ENCODE peak calls at places on chromosomes 11 and 22, in nine cellular contexts. One of them, this sample, is unnamed.

GRCh38 chr11:112724194-112724790 is 236.9 kb upstream of the NCAM1 start:
- DNase-seq in AG09309: no peak
- DNase-seq in Kasumi-1: no peak
- DNase-seq in kidney tubule cell: no peak
- DNase-seq in HTR-8/SVneo: no peak
- DNase-seq in T-helper 2 cell: no peak
- DNase-seq in H4: no peak
- DNase-seq in SK-N-SH: peak
- DNase-seq in stimulated activated CD4-positive, alpha-beta T cell treated with anti-CD3 and anti-CD28 coated beads, Interleukin-2, amount 100 ng/mL, for 48 hours: no peak
- DNase-seq in this sample: no peak

GRCh38 chr11:13033760-13034533 is 24.8 kb downstream of the RASSF10 start:
- DNase-seq in AG09309: no peak
- DNase-seq in Kasumi-1: no peak
- DNase-seq in kidney tubule cell: no peak
- DNase-seq in HTR-8/SVneo: no peak
- DNase-seq in T-helper 2 cell: no peak
- DNase-seq in H4: no peak
- DNase-seq in SK-N-SH: peak
- DNase-seq in stimulated activated CD4-positive, alpha-beta T cell treated with anti-CD3 and anti-CD28 coated beads, Interleukin-2, amount 100 ng/mL, for 48 hours: no peak
- DNase-seq in this sample: no peak

GRCh38 chr11:75105462-75105925 is 8.8 kb upstream of the OR2AT4 start:
- DNase-seq in AG09309: no peak
- DNase-seq in Kasumi-1: no peak
- DNase-seq in kidney tubule cell: no peak
- DNase-seq in HTR-8/SVneo: no peak
- DNase-seq in T-helper 2 cell: no peak
- DNase-seq in H4: no peak
- DNase-seq in SK-N-SH: no peak
- DNase-seq in stimulated activated CD4-positive, alpha-beta T cell treated with anti-CD3 and anti-CD28 coated beads, Interleukin-2, amount 100 ng/mL, for 48 hours: no peak
- DNase-seq in this sample: no peak

GRCh38 chr11:96341237-96342130 is 1.5 kb downstream of the MAML2 start:
- DNase-seq in AG09309: no peak
- DNase-seq in Kasumi-1: no peak
- DNase-seq in kidney tubule cell: peak
- DNase-seq in HTR-8/SVneo: peak
- DNase-seq in T-helper 2 cell: peak
- DNase-seq in H4: peak
- DNase-seq in SK-N-SH: peak
- DNase-seq in stimulated activated CD4-positive, alpha-beta T cell treated with anti-CD3 and anti-CD28 coated beads, Interleukin-2, amount 100 ng/mL, for 48 hours: no peak
- DNase-seq in this sample: no peak

GRCh38 chr11:101817536-101817935 is 97.3 kb upstream of the CEP126 start:
- DNase-seq in AG09309: no peak
- DNase-seq in Kasumi-1: no peak
- DNase-seq in kidney tubule cell: no peak
- DNase-seq in HTR-8/SVneo: no peak
- DNase-seq in T-helper 2 cell: no peak
- DNase-seq in H4: no peak
- DNase-seq in SK-N-SH: no peak
- DNase-seq in stimulated activated CD4-positive, alpha-beta T cell treated with anti-CD3 and anti-CD28 coated beads, Interleukin-2, amount 100 ng/mL, for 48 hours: no peak
- DNase-seq in this sample: no peak

GRCh38 chr11:73566977-73567755 is 30.7 kb downstream of the FAM168A start:
- DNase-seq in AG09309: no peak
- DNase-seq in Kasumi-1: no peak
- DNase-seq in kidney tubule cell: no peak
- DNase-seq in HTR-8/SVneo: no peak
- DNase-seq in T-helper 2 cell: no peak
- DNase-seq in H4: peak
- DNase-seq in SK-N-SH: no peak
- DNase-seq in stimulated activated CD4-positive, alpha-beta T cell treated with anti-CD3 and anti-CD28 coated beads, Interleukin-2, amount 100 ng/mL, for 48 hours: no peak
- DNase-seq in this sample: no peak

GRCh38 chr11:1401656-1402221 is 12.0 kb downstream of the BRSK2 start:
- DNase-seq in AG09309: no peak
- DNase-seq in Kasumi-1: peak
- DNase-seq in kidney tubule cell: peak
- DNase-seq in HTR-8/SVneo: no peak
- DNase-seq in T-helper 2 cell: peak
- DNase-seq in H4: peak
- DNase-seq in SK-N-SH: peak
- DNase-seq in stimulated activated CD4-positive, alpha-beta T cell treated with anti-CD3 and anti-CD28 coated beads, Interleukin-2, amount 100 ng/mL, for 48 hours: peak
- DNase-seq in this sample: peak

GRCh38 chr11:117996058-117996457 is 9.9 kb downstream of the IL10RA start:
- DNase-seq in AG09309: no peak
- DNase-seq in Kasumi-1: no peak
- DNase-seq in kidney tubule cell: no peak
- DNase-seq in HTR-8/SVneo: no peak
- DNase-seq in T-helper 2 cell: no peak
- DNase-seq in H4: no peak
- DNase-seq in SK-N-SH: no peak
- DNase-seq in stimulated activated CD4-positive, alpha-beta T cell treated with anti-CD3 and anti-CD28 coated beads, Interleukin-2, amount 100 ng/mL, for 48 hours: no peak
- DNase-seq in this sample: no peak

GRCh38 chr11:23151819-23152218 is 291.5 kb upstream of the CCDC179 start:
- DNase-seq in AG09309: no peak
- DNase-seq in Kasumi-1: no peak
- DNase-seq in kidney tubule cell: no peak
- DNase-seq in HTR-8/SVneo: no peak
- DNase-seq in T-helper 2 cell: no peak
- DNase-seq in H4: no peak
- DNase-seq in SK-N-SH: no peak
- DNase-seq in stimulated activated CD4-positive, alpha-beta T cell treated with anti-CD3 and anti-CD28 coated beads, Interleukin-2, amount 100 ng/mL, for 48 hours: no peak
- DNase-seq in this sample: no peak

GRCh38 chr11:115141715-115142114 is 362.5 kb downstream of the CADM1 start:
- DNase-seq in AG09309: no peak
- DNase-seq in Kasumi-1: no peak
- DNase-seq in kidney tubule cell: no peak
- DNase-seq in HTR-8/SVneo: no peak
- DNase-seq in T-helper 2 cell: no peak
- DNase-seq in H4: no peak
- DNase-seq in SK-N-SH: no peak
- DNase-seq in stimulated activated CD4-positive, alpha-beta T cell treated with anti-CD3 and anti-CD28 coated beads, Interleukin-2, amount 100 ng/mL, for 48 hours: no peak
- DNase-seq in this sample: no peak

GRCh38 chr11:803770-804598 is 1.0 kb downstream of the PIDD1 start:
- DNase-seq in AG09309: no peak
- DNase-seq in Kasumi-1: no peak
- DNase-seq in kidney tubule cell: no peak
- DNase-seq in HTR-8/SVneo: peak
- DNase-seq in T-helper 2 cell: no peak
- DNase-seq in H4: no peak
- DNase-seq in SK-N-SH: peak
- DNase-seq in stimulated activated CD4-positive, alpha-beta T cell treated with anti-CD3 and anti-CD28 coated beads, Interleukin-2, amount 100 ng/mL, for 48 hours: no peak
- DNase-seq in this sample: no peak

GRCh38 chr11:77086521-77087472 is 15.8 kb upstream of the OMP start:
- DNase-seq in AG09309: no peak
- DNase-seq in Kasumi-1: no peak
- DNase-seq in kidney tubule cell: no peak
- DNase-seq in HTR-8/SVneo: no peak
- DNase-seq in T-helper 2 cell: no peak
- DNase-seq in H4: no peak
- DNase-seq in SK-N-SH: no peak
- DNase-seq in stimulated activated CD4-positive, alpha-beta T cell treated with anti-CD3 and anti-CD28 coated beads, Interleukin-2, amount 100 ng/mL, for 48 hours: no peak
- DNase-seq in this sample: no peak

GRCh38 chr11:97943493-97943892 is 1077.3 kb upstream of the CNTN5 start:
- DNase-seq in AG09309: no peak
- DNase-seq in Kasumi-1: no peak
- DNase-seq in kidney tubule cell: no peak
- DNase-seq in HTR-8/SVneo: no peak
- DNase-seq in T-helper 2 cell: no peak
- DNase-seq in H4: no peak
- DNase-seq in SK-N-SH: no peak
- DNase-seq in stimulated activated CD4-positive, alpha-beta T cell treated with anti-CD3 and anti-CD28 coated beads, Interleukin-2, amount 100 ng/mL, for 48 hours: no peak
- DNase-seq in this sample: no peak

GRCh38 chr11:70933986-70934583 is 318.3 kb downstream of the SHANK2 start:
- DNase-seq in AG09309: no peak
- DNase-seq in Kasumi-1: no peak
- DNase-seq in kidney tubule cell: peak
- DNase-seq in HTR-8/SVneo: no peak
- DNase-seq in T-helper 2 cell: no peak
- DNase-seq in H4: no peak
- DNase-seq in SK-N-SH: no peak
- DNase-seq in stimulated activated CD4-positive, alpha-beta T cell treated with anti-CD3 and anti-CD28 coated beads, Interleukin-2, amount 100 ng/mL, for 48 hours: no peak
- DNase-seq in this sample: no peak

GRCh38 chr11:47272706-47273105 is 2.8 kb downstream of the MADD start:
- DNase-seq in AG09309: no peak
- DNase-seq in Kasumi-1: peak
- DNase-seq in kidney tubule cell: no peak
- DNase-seq in HTR-8/SVneo: no peak
- DNase-seq in T-helper 2 cell: no peak
- DNase-seq in H4: no peak
- DNase-seq in SK-N-SH: no peak
- DNase-seq in stimulated activated CD4-positive, alpha-beta T cell treated with anti-CD3 and anti-CD28 coated beads, Interleukin-2, amount 100 ng/mL, for 48 hours: no peak
- DNase-seq in this sample: no peak

GRCh38 chr11:112795142-112795815 is 165.9 kb upstream of the NCAM1 start:
- DNase-seq in AG09309: no peak
- DNase-seq in Kasumi-1: peak
- DNase-seq in kidney tubule cell: peak
- DNase-seq in HTR-8/SVneo: no peak
- DNase-seq in T-helper 2 cell: peak
- DNase-seq in H4: peak
- DNase-seq in SK-N-SH: peak
- DNase-seq in stimulated activated CD4-positive, alpha-beta T cell treated with anti-CD3 and anti-CD28 coated beads, Interleukin-2, amount 100 ng/mL, for 48 hours: peak
- DNase-seq in this sample: no peak

GRCh38 chr22:27381960-27382742 is 419.4 kb downstream of the MN1 start:
- DNase-seq in AG09309: no peak
- DNase-seq in Kasumi-1: no peak
- DNase-seq in kidney tubule cell: no peak
- DNase-seq in HTR-8/SVneo: no peak
- DNase-seq in T-helper 2 cell: no peak
- DNase-seq in H4: no peak
- DNase-seq in SK-N-SH: no peak
- DNase-seq in stimulated activated CD4-positive, alpha-beta T cell treated with anti-CD3 and anti-CD28 coated beads, Interleukin-2, amount 100 ng/mL, for 48 hours: no peak
- DNase-seq in this sample: no peak

GRCh38 chr11:119363874-119364590 is 17.5 kb downstream of the USP2 start:
- DNase-seq in AG09309: no peak
- DNase-seq in Kasumi-1: peak
- DNase-seq in kidney tubule cell: peak
- DNase-seq in HTR-8/SVneo: no peak
- DNase-seq in T-helper 2 cell: peak
- DNase-seq in H4: no peak
- DNase-seq in SK-N-SH: peak
- DNase-seq in stimulated activated CD4-positive, alpha-beta T cell treated with anti-CD3 and anti-CD28 coated beads, Interleukin-2, amount 100 ng/mL, for 48 hours: peak
- DNase-seq in this sample: no peak

GRCh38 chr11:45094958-45095690 is 51.3 kb upstream of the PRDM11 start:
- DNase-seq in AG09309: no peak
- DNase-seq in Kasumi-1: no peak
- DNase-seq in kidney tubule cell: no peak
- DNase-seq in HTR-8/SVneo: no peak
- DNase-seq in T-helper 2 cell: no peak
- DNase-seq in H4: no peak
- DNase-seq in SK-N-SH: no peak
- DNase-seq in stimulated activated CD4-positive, alpha-beta T cell treated with anti-CD3 and anti-CD28 coated beads, Interleukin-2, amount 100 ng/mL, for 48 hours: no peak
- DNase-seq in this sample: no peak

GRCh38 chr11:91997178-91997577 is 227.4 kb upstream of the FAT3 start:
- DNase-seq in AG09309: no peak
- DNase-seq in Kasumi-1: no peak
- DNase-seq in kidney tubule cell: no peak
- DNase-seq in HTR-8/SVneo: no peak
- DNase-seq in T-helper 2 cell: no peak
- DNase-seq in H4: no peak
- DNase-seq in SK-N-SH: no peak
- DNase-seq in stimulated activated CD4-positive, alpha-beta T cell treated with anti-CD3 and anti-CD28 coated beads, Interleukin-2, amount 100 ng/mL, for 48 hours: no peak
- DNase-seq in this sample: no peak

GRCh38 chr22:39055658-39056057 is 15.0 kb downstream of the APOBEC3F start:
- DNase-seq in AG09309: no peak
- DNase-seq in Kasumi-1: no peak
- DNase-seq in kidney tubule cell: no peak
- DNase-seq in HTR-8/SVneo: no peak
- DNase-seq in T-helper 2 cell: no peak
- DNase-seq in H4: no peak
- DNase-seq in SK-N-SH: no peak
- DNase-seq in stimulated activated CD4-positive, alpha-beta T cell treated with anti-CD3 and anti-CD28 coated beads, Interleukin-2, amount 100 ng/mL, for 48 hours: no peak
- DNase-seq in this sample: no peak

GRCh38 chr11:65422633-65423515 is at the start of gene NEAT1:
- DNase-seq in AG09309: peak
- DNase-seq in Kasumi-1: peak
- DNase-seq in kidney tubule cell: peak
- DNase-seq in HTR-8/SVneo: peak
- DNase-seq in T-helper 2 cell: peak
- DNase-seq in H4: peak
- DNase-seq in SK-N-SH: peak
- DNase-seq in stimulated activated CD4-positive, alpha-beta T cell treated with anti-CD3 and anti-CD28 coated beads, Interleukin-2, amount 100 ng/mL, for 48 hours: peak
- DNase-seq in this sample: no peak

GRCh38 chr11:73465019-73465675 is 88.9 kb downstream of the RELT start:
- DNase-seq in AG09309: no peak
- DNase-seq in Kasumi-1: no peak
- DNase-seq in kidney tubule cell: peak
- DNase-seq in HTR-8/SVneo: no peak
- DNase-seq in T-helper 2 cell: no peak
- DNase-seq in H4: no peak
- DNase-seq in SK-N-SH: peak
- DNase-seq in stimulated activated CD4-positive, alpha-beta T cell treated with anti-CD3 and anti-CD28 coated beads, Interleukin-2, amount 100 ng/mL, for 48 hours: no peak
- DNase-seq in this sample: no peak

GRCh38 chr11:1702506-1702905 is 5.5 kb downstream of the KRTAP5-6 start:
- DNase-seq in AG09309: no peak
- DNase-seq in Kasumi-1: no peak
- DNase-seq in kidney tubule cell: no peak
- DNase-seq in HTR-8/SVneo: no peak
- DNase-seq in T-helper 2 cell: no peak
- DNase-seq in H4: no peak
- DNase-seq in SK-N-SH: no peak
- DNase-seq in stimulated activated CD4-positive, alpha-beta T cell treated with anti-CD3 and anti-CD28 coated beads, Interleukin-2, amount 100 ng/mL, for 48 hours: no peak
- DNase-seq in this sample: no peak

GRCh38 chr11:45031912-45032519 is 81.3 kb upstream of the TP53I11 start:
- DNase-seq in AG09309: no peak
- DNase-seq in Kasumi-1: peak
- DNase-seq in kidney tubule cell: no peak
- DNase-seq in HTR-8/SVneo: no peak
- DNase-seq in T-helper 2 cell: no peak
- DNase-seq in H4: no peak
- DNase-seq in SK-N-SH: no peak
- DNase-seq in stimulated activated CD4-positive, alpha-beta T cell treated with anti-CD3 and anti-CD28 coated beads, Interleukin-2, amount 100 ng/mL, for 48 hours: no peak
- DNase-seq in this sample: no peak

GRCh38 chr11:69007978-69008381 is 5.1 kb downstream of the MRGPRF start:
- DNase-seq in AG09309: no peak
- DNase-seq in Kasumi-1: no peak
- DNase-seq in kidney tubule cell: peak
- DNase-seq in HTR-8/SVneo: no peak
- DNase-seq in T-helper 2 cell: no peak
- DNase-seq in H4: no peak
- DNase-seq in SK-N-SH: no peak
- DNase-seq in stimulated activated CD4-positive, alpha-beta T cell treated with anti-CD3 and anti-CD28 coated beads, Interleukin-2, amount 100 ng/mL, for 48 hours: no peak
- DNase-seq in this sample: no peak

GRCh38 chr11:37972691-37973090 is 1374.7 kb upstream of the RAG2 start:
- DNase-seq in AG09309: no peak
- DNase-seq in Kasumi-1: no peak
- DNase-seq in kidney tubule cell: peak
- DNase-seq in HTR-8/SVneo: no peak
- DNase-seq in T-helper 2 cell: no peak
- DNase-seq in H4: no peak
- DNase-seq in SK-N-SH: no peak
- DNase-seq in stimulated activated CD4-positive, alpha-beta T cell treated with anti-CD3 and anti-CD28 coated beads, Interleukin-2, amount 100 ng/mL, for 48 hours: no peak
- DNase-seq in this sample: no peak

GRCh38 chr11:92601048-92601447 is 368.4 kb upstream of the MTNR1B start:
- DNase-seq in AG09309: no peak
- DNase-seq in Kasumi-1: no peak
- DNase-seq in kidney tubule cell: peak
- DNase-seq in HTR-8/SVneo: no peak
- DNase-seq in T-helper 2 cell: peak
- DNase-seq in H4: no peak
- DNase-seq in SK-N-SH: no peak
- DNase-seq in stimulated activated CD4-positive, alpha-beta T cell treated with anti-CD3 and anti-CD28 coated beads, Interleukin-2, amount 100 ng/mL, for 48 hours: no peak
- DNase-seq in this sample: no peak

GRCh38 chr22:22830193-22830592 is 57.4 kb upstream of the IGLL5 start:
- DNase-seq in AG09309: no peak
- DNase-seq in Kasumi-1: no peak
- DNase-seq in kidney tubule cell: no peak
- DNase-seq in HTR-8/SVneo: no peak
- DNase-seq in T-helper 2 cell: no peak
- DNase-seq in H4: no peak
- DNase-seq in SK-N-SH: no peak
- DNase-seq in stimulated activated CD4-positive, alpha-beta T cell treated with anti-CD3 and anti-CD28 coated beads, Interleukin-2, amount 100 ng/mL, for 48 hours: no peak
- DNase-seq in this sample: no peak

GRCh38 chr22:48394787-48395620 is 1432.7 kb downstream of the BRD1 start:
- DNase-seq in AG09309: no peak
- DNase-seq in Kasumi-1: no peak
- DNase-seq in kidney tubule cell: no peak
- DNase-seq in HTR-8/SVneo: no peak
- DNase-seq in T-helper 2 cell: no peak
- DNase-seq in H4: no peak
- DNase-seq in SK-N-SH: no peak
- DNase-seq in stimulated activated CD4-positive, alpha-beta T cell treated with anti-CD3 and anti-CD28 coated beads, Interleukin-2, amount 100 ng/mL, for 48 hours: no peak
- DNase-seq in this sample: no peak

GRCh38 chr22:24697141-24697540 is 77.4 kb downstream of the PIWIL3 start:
- DNase-seq in AG09309: no peak
- DNase-seq in Kasumi-1: no peak
- DNase-seq in kidney tubule cell: no peak
- DNase-seq in HTR-8/SVneo: no peak
- DNase-seq in T-helper 2 cell: no peak
- DNase-seq in H4: no peak
- DNase-seq in SK-N-SH: no peak
- DNase-seq in stimulated activated CD4-positive, alpha-beta T cell treated with anti-CD3 and anti-CD28 coated beads, Interleukin-2, amount 100 ng/mL, for 48 hours: no peak
- DNase-seq in this sample: no peak